ENCODE peak calls at places on chromosomes 5 and 9, in nine cellular contexts. L, O, J, U, C, V, Z, E and P are unnamed samples.
A peak's percentile ranks its signal among the peaks of the same experiment; 100 is the strongest.

GRCh38 chr9:126170286-126170823 is 156.3 kb upstream of the MVB12B start:
- DNase-seq in J (no peak), O (no peak), U (no peak), V (no peak), Z (no peak), E (no peak), L (peak; percentile 3), C (no peak), P (no peak)

GRCh38 chr5:174119386-174119785 is 73.9 kb downstream of the NSG2 start:
- DNase-seq in E (no peak), Z (no peak), O (no peak), V (no peak), U (no peak), J (peak; percentile 45), C (no peak), L (no peak), P (no peak)

GRCh38 chr9:122318284-122318683 is 52.5 kb upstream of the PTGS1 start:
- DNase-seq in C (no peak), L (no peak), E (no peak), U (no peak), J (peak; percentile 62), V (no peak), Z (no peak), O (no peak), P (no peak)

GRCh38 chr9:134670042-134670525 is 28.5 kb downstream of the COL5A1 start:
- DNase-seq in C (no peak), U (no peak), E (no peak), L (no peak), O (peak; percentile 73), J (no peak), Z (peak; percentile 94), V (no peak), P (no peak)

GRCh38 chr9:100686420-100686819 is 108.5 kb downstream of the CAVIN4 start:
- DNase-seq in L (no peak), C (no peak), V (no peak), Z (no peak), O (no peak), E (no peak), J (no peak), U (no peak), P (no peak)

GRCh38 chr5:75337366-75338021 is 474 bp downstream of the HMGCR start:
- DNase-seq in L (peak; percentile 17), E (peak; percentile 47), V (no peak), Z (peak; percentile 17), J (peak; percentile 22), C (peak; percentile 37), O (no peak), U (no peak), P (no peak)

GRCh38 chr5:91938441-91938840 is 555.3 kb upstream of the ARRDC3 start:
- DNase-seq in L (no peak), C (no peak), U (no peak), J (no peak), V (no peak), O (peak; percentile 63), Z (no peak), E (no peak), P (no peak)

GRCh38 chr5:40960027-40960426 is 50.7 kb downstream of the C7 start:
- DNase-seq in V (no peak), Z (no peak), E (no peak), J (no peak), C (no peak), L (no peak), O (no peak), U (no peak), P (no peak)

GRCh38 chr5:2756764-2757163 is 5.3 kb upstream of the IRX2 start:
- DNase-seq in E (no peak), L (no peak), J (no peak), U (no peak), V (no peak), Z (peak; percentile 10), C (no peak), O (no peak), P (no peak)

GRCh38 chr5:15501057-15501791 is 1.2 kb downstream of the FBXL7 start:
- DNase-seq in J (peak; percentile 34), V (peak; percentile 51), U (no peak), L (peak; percentile 14), C (peak; percentile 45), Z (peak; percentile 75), E (no peak), O (peak; percentile 52), P (no peak)

GRCh38 chr9:4301971-4302427 is 2.1 kb upstream of the GLIS3 start:
- DNase-seq in L (no peak), E (peak; percentile 31), C (peak; percentile 83), O (peak; percentile 100), U (no peak), V (peak; percentile 68), Z (peak; percentile 77), J (no peak), P (no peak)

GRCh38 chr9:107051392-107051791 is 188.4 kb downstream of the ZNF462 start:
- DNase-seq in L (no peak), J (no peak), E (no peak), V (no peak), Z (no peak), O (no peak), C (no peak), U (no peak), P (no peak)

GRCh38 chr9:35001803-35002502 is 12.4 kb downstream of the DNAJB5 start:
- DNase-seq in U (no peak), O (no peak), V (no peak), C (no peak), J (no peak), E (peak; percentile 28), L (no peak), Z (peak; percentile 10), P (no peak)

GRCh38 chr5:95042040-95042439 is 242.9 kb downstream of the MCTP1 start:
- DNase-seq in C (no peak), L (no peak), J (no peak), E (no peak), Z (no peak), V (no peak), O (no peak), U (no peak), P (no peak)

GRCh38 chr5:170751631-170752030 is 31.9 kb upstream of the GABRP start:
- DNase-seq in C (no peak), Z (no peak), V (no peak), L (no peak), E (no peak), O (no peak), U (no peak), J (no peak), P (no peak)

GRCh38 chr9:4020038-4020746 is 279.7 kb downstream of the GLIS3 start:
- DNase-seq in E (no peak), U (no peak), O (no peak), L (no peak), J (no peak), V (no peak), C (no peak), Z (peak; percentile 67), P (no peak)

GRCh38 chr5:4372481-4372880 is 767.6 kb upstream of the ADAMTS16 start:
- DNase-seq in L (no peak), U (no peak), V (no peak), Z (no peak), J (no peak), E (no peak), O (no peak), C (no peak), P (no peak)